ENCODE peak calls at places on chromosomes 6 and 20, in six cellular contexts. E is iPS DF 6.9; T is hepatocyte; K is CD8-positive, alpha-beta T cell; U is prostate gland; F is A673. Z is an unnamed sample. For H3K27me3 and H3K9me3, the result is how much of the 10 kb centered on the place peaks cover.

GRCh38 chr20:32635764-32636163 is 38.0 kb downstream of the C20orf203 start:
- DNase-seq in E (no peak), T (no peak), K (no peak), U (no peak), F (no peak), Z (no peak)

GRCh38 chr6:42742116-42742894 is 3.6 kb downstream of the TBCC start:
- DNase-seq in E (no peak), T (no peak), K (no peak), U (no peak), F (peak), Z (no peak)

GRCh38 chr6:112130878-112131277 is 43.5 kb downstream of the FAM229B start:
- DNase-seq in E (no peak), T (no peak), K (no peak), U (no peak), F (no peak), Z (no peak)

GRCh38 chr6:14149053-14149746 is 31.6 kb downstream of the CD83 start:
- DNase-seq in E (no peak), T (no peak), K (no peak), U (no peak), F (no peak), Z (no peak)

GRCh38 chr6:156948807-156949206 is 171.6 kb downstream of the ARID1B start:
- DNase-seq in E (no peak), T (peak), K (no peak), U (no peak), F (no peak), Z (no peak)

GRCh38 chr6:88586371-88587157 is 376.9 kb downstream of the RNGTT start:
- DNase-seq in E (no peak), T (no peak), K (no peak), U (no peak), F (no peak), Z (no peak)

GRCh38 chr6:2524090-2524489 is 226.6 kb downstream of the MYLK4 start:
- DNase-seq in E (no peak), T (no peak), K (no peak), U (no peak), F (peak), Z (no peak)

GRCh38 chr6:25014806-25015560 is 79.2 kb upstream of the RIPOR2 start:
- DNase-seq in E (no peak), T (peak), K (no peak), U (no peak), F (no peak), Z (peak)

GRCh38 chr20:46784450-46785127 is 75.1 kb downstream of the SLC2A10 start:
- DNase-seq in E (no peak), T (no peak), K (no peak), U (no peak), F (no peak), Z (no peak)

GRCh38 chr6:16440656-16441212 is 202.3 kb downstream of the GMPR start:
- DNase-seq in E (no peak), T (no peak), K (no peak), U (no peak), F (no peak), Z (peak)

GRCh38 chr20:4225778-4226177 is 210.4 kb upstream of the RNF24 start:
- DNase-seq in E (no peak), T (peak), K (no peak), U (no peak), F (no peak), Z (no peak)

GRCh38 chr6:15062311-15063252 is 183.3 kb upstream of the JARID2 start:
- DNase-seq in E (no peak), T (peak), K (no peak), U (no peak), F (no peak), Z (no peak)

GRCh38 chr6:4139272-4139671 is 3.9 kb upstream of the ECI2 start:
- DNase-seq in E (no peak), T (no peak), K (no peak), U (no peak), F (no peak), Z (no peak)

GRCh38 chr6:35260642-35261570 is 1.4 kb downstream of the ZNF76 start:
- DNase-seq in E (no peak), T (no peak), K (no peak), U (no peak), F (no peak), Z (no peak)

GRCh38 chr20:24968278-24968677 is 19.2 kb downstream of the CST7 start:
- DNase-seq in E (no peak), T (no peak), K (no peak), U (no peak), F (no peak), Z (no peak)

GRCh38 chr6:7035837-7036249 is 71.9 kb upstream of the RREB1 start:
- DNase-seq in E (no peak), T (no peak), K (no peak), U (no peak), F (no peak), Z (no peak)

GRCh38 chr6:113642714-113643442 is 214.3 kb upstream of the MARCKS start:
- DNase-seq in E (no peak), T (peak), K (no peak), U (peak), F (no peak), Z (no peak)

GRCh38 chr20:54650201-54650722 is 174.9 kb downstream of the DOK5 start:
- DNase-seq in E (no peak), T (no peak), K (no peak), U (no peak), F (no peak), Z (no peak)

GRCh38 chr20:31987744-31988143 is 19.8 kb downstream of the XKR7 start:
- DNase-seq in E (no peak), T (peak), K (no peak), U (no peak), F (no peak), Z (no peak)

GRCh38 chr6:5936611-5937010 is 70.1 kb downstream of the NRN1 start:
- DNase-seq in E (no peak), T (no peak), K (no peak), U (no peak), F (no peak), Z (no peak)

GRCh38 chr6:18078875-18079274 is 43.6 kb downstream of the NHLRC1 start:
- DNase-seq in E (no peak), T (no peak), K (no peak), U (no peak), F (no peak), Z (no peak)

GRCh38 chr20:41055679-41056078 is 27.1 kb downstream of the TOP1 start:
- DNase-seq in E (no peak), T (no peak), K (no peak), U (no peak), F (no peak), Z (no peak)

GRCh38 chr20:56194042-56194441 is 54.5 kb upstream of the MC3R start:
- DNase-seq in E (no peak), T (no peak), K (no peak), U (no peak), F (no peak), Z (no peak)

GRCh38 chr6:81925201-81925600 is 172.7 kb upstream of the TENT5A start:
- DNase-seq in E (no peak), T (no peak), K (no peak), U (no peak), F (no peak), Z (no peak)

GRCh38 chr6:68778356-68779020 is 143.4 kb downstream of the ADGRB3 start:
- DNase-seq in E (no peak), T (peak), K (no peak), U (no peak), F (peak), Z (no peak)

GRCh38 chr20:53161473-53161872 is 189.3 kb downstream of the TSHZ2 start:
- DNase-seq in E (no peak), T (no peak), K (no peak), U (no peak), F (no peak), Z (no peak)

GRCh38 chr6:84791233-84791632 is 26.8 kb upstream of the TBX18 start:
- DNase-seq in E (no peak), T (no peak), K (no peak), U (no peak), F (peak), Z (no peak)

GRCh38 chr6:44800171-44800671 is 412.7 kb downstream of the CDC5L start:
- DNase-seq in E (no peak), T (peak), K (no peak), U (peak), F (no peak), Z (no peak)

GRCh38 chr6:38713812-38714211 is 1.3 kb upstream of the DNAH8 start:
- DNase-seq in E (no peak), T (no peak), K (peak), U (no peak), F (no peak), Z (peak)

GRCh38 chr6:38716825-38717224 is 1.7 kb downstream of the DNAH8 start:
- DNase-seq in E (no peak), T (no peak), K (no peak), U (no peak), F (no peak), Z (no peak)

GRCh38 chr6:38714239-38715015 is 684 bp upstream of the DNAH8 start:
- DNase-seq in E (no peak), T (no peak), K (no peak), U (no peak), F (no peak), Z (no peak)

GRCh38 chr6:38719358-38719757 is 4.2 kb downstream of the DNAH8 start:
- DNase-seq in E (no peak), T (no peak), K (no peak), U (no peak), F (no peak), Z (no peak)

GRCh38 chr6:38715016-38715809 is at the start of gene DNAH8:
- DNase-seq in E (no peak), T (no peak), K (no peak), U (no peak), F (no peak), Z (no peak)
- H3K4me3 ChIP-seq in E (peak), T (no peak), K (peak), U (peak), F (peak), Z (peak)

GRCh38 chr6:33028220-33028849 is 18.9 kb upstream of the HLA-DOA start:
- DNase-seq in E (no peak), T (no peak), K (no peak), U (no peak), F (no peak), Z (no peak)

GRCh38 chr6:33030245-33030644 is 20.9 kb upstream of the HLA-DOA start:
- DNase-seq in E (no peak), T (no peak), K (no peak), U (no peak), F (no peak), Z (no peak)

GRCh38 chr6:33034554-33034953 is 25.2 kb upstream of the HLA-DOA start:
- DNase-seq in E (no peak), T (no peak), K (no peak), U (no peak), F (no peak), Z (no peak)

GRCh38 chr6:33029297-33030184 is 20.1 kb upstream of the HLA-DOA start:
- DNase-seq in E (no peak), T (no peak), K (no peak), U (no peak), F (no peak), Z (no peak)
- H3K27me3 ChIP-seq in E (under half), T (under half), K (under half), U (under half), F (half or more), Z (under half)

DNA sequence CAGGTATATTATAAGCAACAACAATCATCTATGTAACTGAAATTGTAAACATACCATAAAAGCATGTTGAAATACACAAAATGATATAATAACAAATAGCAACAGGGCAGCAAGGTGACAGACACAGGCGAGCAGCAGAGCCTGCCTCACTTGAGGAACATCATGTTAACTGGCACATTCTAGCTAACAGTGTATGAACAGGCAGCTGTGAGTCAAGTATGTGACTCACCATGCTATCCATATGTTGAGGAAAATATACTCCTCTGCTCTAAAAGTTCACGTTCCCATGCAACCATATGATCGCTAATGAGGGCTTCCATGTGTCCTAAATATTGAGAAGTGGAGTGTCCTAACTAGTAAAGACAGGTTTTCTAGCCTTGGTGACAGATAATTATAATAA is 18.4 kb downstream of the SERAC1 start:
- DNase-seq in E (no peak), T (no peak), K (no peak), U (no peak), F (no peak), Z (no peak)
- H3K9me3 ChIP-seq in E (under half), T (under half), K (under half), U (under half), F (under half), Z (under half)

GRCh38 chr6:152828431-152828830 is 77.8 kb downstream of the VIP start:
- DNase-seq in E (no peak), T (no peak), K (no peak), U (no peak), F (no peak), Z (no peak)

GRCh38 chr6:152821525-152821924 is 70.9 kb downstream of the VIP start:
- DNase-seq in E (no peak), T (no peak), K (no peak), U (no peak), F (no peak), Z (no peak)

DNA sequence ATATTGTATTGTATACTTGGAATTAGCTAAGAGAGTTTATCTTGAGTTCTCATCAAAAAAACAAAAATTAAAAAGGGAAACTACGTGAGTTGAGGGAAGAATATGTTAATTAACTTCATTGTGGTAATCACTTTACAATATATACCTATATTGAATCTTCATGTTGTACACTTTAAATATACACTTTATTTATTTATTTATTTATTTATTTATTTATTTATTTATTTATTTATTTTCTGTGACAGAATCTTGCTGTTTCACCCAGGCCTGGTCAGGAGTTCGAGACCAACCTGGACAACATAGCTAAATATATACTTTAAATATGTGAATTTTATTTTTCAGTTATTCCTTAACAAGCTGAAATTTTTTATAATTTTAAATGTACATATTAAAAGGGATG is 74.1 kb downstream of the VIP start:
- DNase-seq in E (no peak), T (no peak), K (no peak), U (no peak), F (no peak), Z (no peak)
- H3K4me3 ChIP-seq in E (no peak), T (no peak), K (no peak), U (no peak), F (no peak), Z (no peak)

DNA sequence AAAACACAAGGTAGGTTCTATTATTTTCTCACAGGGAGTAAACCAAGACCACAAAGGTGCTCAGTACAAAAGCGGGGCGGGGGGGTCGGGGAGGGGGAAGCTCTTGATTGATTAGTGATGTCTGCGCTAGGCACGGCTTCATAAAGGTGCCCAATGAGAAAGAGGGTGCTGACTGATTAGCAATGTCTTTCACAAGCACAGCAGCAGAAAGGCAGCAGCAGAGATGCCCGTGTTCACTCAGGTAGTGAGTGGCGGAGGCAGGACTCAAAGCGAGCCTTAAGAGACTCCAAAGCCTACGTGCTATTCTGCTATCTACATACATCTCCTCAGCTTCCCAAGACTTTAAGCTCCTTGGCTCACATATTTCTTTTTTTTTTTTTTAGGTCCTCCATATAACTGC is 20.3 kb downstream of the NFATC2 start:
- DNase-seq in E (no peak), T (no peak), K (no peak), U (no peak), F (no peak), Z (no peak)
- H3K27me3 ChIP-seq in E (under half), T (under half), K (under half), U (under half), F (under half), Z (under half)